ENCODE peak calls at places on chromosomes 5 and 9, in eight cellular contexts. One of them, this sample, is unnamed.

GRCh38 chr9:129160712-129161533 is 17.1 kb downstream of the IER5L start:
- DNase-seq in thyroid gland: no peak
- DNase-seq in right lobe of liver: no peak
- DNase-seq in breast epithelium: no peak
- DNase-seq in body of pancreas: no peak
- DNase-seq in Peyer's patch: no peak
- DNase-seq in prostate gland: no peak
- DNase-seq in tibial nerve: no peak
- DNase-seq in this sample: no peak

GRCh38 chr9:5041390-5042115 is 56.5 kb downstream of the JAK2 start:
- DNase-seq in body of pancreas: no peak
- DNase-seq in prostate gland: no peak
- DNase-seq in right lobe of liver: no peak
- DNase-seq in tibial nerve: no peak
- DNase-seq in breast epithelium: no peak
- DNase-seq in thyroid gland: no peak
- DNase-seq in Peyer's patch: peak; percentile 43
- DNase-seq in this sample: peak; percentile 19

GRCh38 chr5:120614512-120614911 is 150.4 kb downstream of the PRR16 start:
- DNase-seq in prostate gland: no peak
- DNase-seq in tibial nerve: no peak
- DNase-seq in Peyer's patch: no peak
- DNase-seq in breast epithelium: no peak
- DNase-seq in right lobe of liver: no peak
- DNase-seq in thyroid gland: no peak
- DNase-seq in body of pancreas: no peak
- DNase-seq in this sample: no peak

GRCh38 chr5:16924201-16924600 is 11.9 kb downstream of the MYO10 start:
- DNase-seq in prostate gland: no peak
- DNase-seq in right lobe of liver: no peak
- DNase-seq in body of pancreas: no peak
- DNase-seq in Peyer's patch: no peak
- DNase-seq in breast epithelium: no peak
- DNase-seq in thyroid gland: no peak
- DNase-seq in tibial nerve: no peak
- DNase-seq in this sample: no peak

GRCh38 chr5:149672701-149673455 is 57.2 kb upstream of the PPARGC1B start:
- DNase-seq in prostate gland: no peak
- DNase-seq in Peyer's patch: no peak
- DNase-seq in right lobe of liver: no peak
- DNase-seq in body of pancreas: no peak
- DNase-seq in tibial nerve: no peak
- DNase-seq in thyroid gland: no peak
- DNase-seq in breast epithelium: no peak
- DNase-seq in this sample: no peak

GRCh38 chr5:75588666-75589065 is 22.6 kb upstream of the ANKDD1B start:
- DNase-seq in Peyer's patch: no peak
- DNase-seq in tibial nerve: no peak
- DNase-seq in thyroid gland: no peak
- DNase-seq in prostate gland: no peak
- DNase-seq in body of pancreas: no peak
- DNase-seq in breast epithelium: no peak
- DNase-seq in right lobe of liver: no peak
- DNase-seq in this sample: no peak

GRCh38 chr5:150138551-150139265 is 16.9 kb downstream of the PDGFRB start:
- DNase-seq in prostate gland: peak; percentile 30
- DNase-seq in Peyer's patch: no peak
- DNase-seq in right lobe of liver: peak; percentile 87
- DNase-seq in breast epithelium: peak; percentile 57
- DNase-seq in tibial nerve: peak; percentile 55
- DNase-seq in body of pancreas: peak; percentile 21
- DNase-seq in thyroid gland: peak; percentile 63
- DNase-seq in this sample: peak; percentile 68

GRCh38 chr5:145362261-145362660 is 472.9 kb downstream of the PRELID2 start:
- DNase-seq in Peyer's patch: no peak
- DNase-seq in thyroid gland: no peak
- DNase-seq in body of pancreas: no peak
- DNase-seq in tibial nerve: no peak
- DNase-seq in right lobe of liver: no peak
- DNase-seq in breast epithelium: no peak
- DNase-seq in prostate gland: no peak
- DNase-seq in this sample: no peak

GRCh38 chr5:95794070-95794516 is 28.4 kb downstream of the GLRX start:
- DNase-seq in prostate gland: no peak
- DNase-seq in right lobe of liver: no peak
- DNase-seq in breast epithelium: no peak
- DNase-seq in thyroid gland: no peak
- DNase-seq in body of pancreas: no peak
- DNase-seq in Peyer's patch: no peak
- DNase-seq in tibial nerve: no peak
- DNase-seq in this sample: no peak

GRCh38 chr9:136831002-136831719 is 11.1 kb upstream of the AJM1 start:
- DNase-seq in tibial nerve: no peak
- DNase-seq in breast epithelium: no peak
- DNase-seq in thyroid gland: no peak
- DNase-seq in right lobe of liver: no peak
- DNase-seq in body of pancreas: no peak
- DNase-seq in Peyer's patch: no peak
- DNase-seq in prostate gland: no peak
- DNase-seq in this sample: no peak

GRCh38 chr9:136827794-136828473 is 14.3 kb upstream of the AJM1 start:
- DNase-seq in body of pancreas: no peak
- DNase-seq in right lobe of liver: peak; percentile 44
- DNase-seq in breast epithelium: no peak
- DNase-seq in thyroid gland: no peak
- DNase-seq in Peyer's patch: no peak
- DNase-seq in prostate gland: no peak
- DNase-seq in tibial nerve: no peak
- DNase-seq in this sample: peak; percentile 16

GRCh38 chr9:136828474-136829140 is 13.7 kb upstream of the AJM1 start:
- DNase-seq in body of pancreas: no peak
- DNase-seq in Peyer's patch: no peak
- DNase-seq in thyroid gland: no peak
- DNase-seq in right lobe of liver: no peak
- DNase-seq in breast epithelium: no peak
- DNase-seq in tibial nerve: no peak
- DNase-seq in prostate gland: no peak
- DNase-seq in this sample: no peak

GRCh38 chr9:136829981-136830885 is 12.0 kb upstream of the AJM1 start:
- DNase-seq in body of pancreas: no peak
- DNase-seq in right lobe of liver: peak; percentile 47
- DNase-seq in Peyer's patch: no peak
- DNase-seq in tibial nerve: no peak
- DNase-seq in breast epithelium: no peak
- DNase-seq in thyroid gland: peak; percentile 67
- DNase-seq in prostate gland: no peak
- DNase-seq in this sample: peak; percentile 54

DNA sequence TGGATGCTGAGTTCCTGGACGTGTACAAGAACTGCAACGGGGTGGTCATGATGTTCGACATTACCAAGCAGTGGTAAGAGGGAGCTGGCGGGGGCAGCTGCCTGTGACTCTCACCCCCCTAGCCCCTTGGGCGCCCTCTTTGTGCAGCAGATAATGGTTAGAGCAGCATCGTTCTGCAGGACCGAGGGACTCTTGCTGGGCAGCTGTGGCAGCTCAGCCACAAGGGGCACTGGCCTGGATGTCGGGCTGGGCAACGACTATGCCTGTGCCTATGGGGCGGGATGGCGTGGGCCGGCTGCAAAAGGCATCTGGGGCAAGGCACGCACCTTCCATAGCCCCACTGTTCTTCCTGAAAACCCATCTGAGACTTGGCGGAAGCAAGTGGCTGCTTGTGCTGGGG is 12.9 kb upstream of the AJM1 start:
- DNase-seq in breast epithelium: no peak
- DNase-seq in right lobe of liver: no peak
- DNase-seq in thyroid gland: no peak
- DNase-seq in prostate gland: no peak
- DNase-seq in tibial nerve: no peak
- DNase-seq in Peyer's patch: no peak
- DNase-seq in body of pancreas: no peak
- DNase-seq in this sample: no peak
- H3K36me3 ChIP-seq in breast epithelium: peaks cover 16% of the 10 kb centered on the region
- H3K36me3 ChIP-seq in right lobe of liver: peaks cover 35% of the 10 kb centered on the region
- H3K36me3 ChIP-seq in thyroid gland: peaks cover 50% of the 10 kb centered on the region
- H3K36me3 ChIP-seq in prostate gland: peaks cover 14% of the 10 kb centered on the region
- H3K36me3 ChIP-seq in tibial nerve: no peaks in the 10 kb centered on the region
- H3K36me3 ChIP-seq in Peyer's patch: no peaks in the 10 kb centered on the region
- H3K36me3 ChIP-seq in body of pancreas: no peaks in the 10 kb centered on the region
- H3K36me3 ChIP-seq in this sample: no peaks in the 10 kb centered on the region

GRCh38 chr9:114587345-114588149 is at the start of gene ATP6V1G1:
- DNase-seq in right lobe of liver: peak; percentile 99
- DNase-seq in breast epithelium: peak; percentile 100
- DNase-seq in Peyer's patch: peak; percentile 100
- DNase-seq in prostate gland: peak; percentile 99
- DNase-seq in body of pancreas: peak; percentile 100
- DNase-seq in thyroid gland: peak; percentile 100
- DNase-seq in tibial nerve: peak; percentile 100
- DNase-seq in this sample: peak; percentile 100

GRCh38 chr9:114590328-114590727 is 2.8 kb downstream of the ATP6V1G1 start:
- DNase-seq in thyroid gland: no peak
- DNase-seq in Peyer's patch: no peak
- DNase-seq in prostate gland: no peak
- DNase-seq in right lobe of liver: no peak
- DNase-seq in breast epithelium: no peak
- DNase-seq in tibial nerve: no peak
- DNase-seq in body of pancreas: no peak
- DNase-seq in this sample: no peak

GRCh38 chr9:114588150-114588663 is 638 bp downstream of the ATP6V1G1 start:
- DNase-seq in body of pancreas: peak; percentile 25
- DNase-seq in breast epithelium: no peak
- DNase-seq in prostate gland: no peak
- DNase-seq in right lobe of liver: no peak
- DNase-seq in thyroid gland: peak; percentile 18
- DNase-seq in tibial nerve: no peak
- DNase-seq in Peyer's patch: peak; percentile 51
- DNase-seq in this sample: no peak

GRCh38 chr9:114591206-114591853 is 3.8 kb downstream of the ATP6V1G1 start:
- DNase-seq in prostate gland: no peak
- DNase-seq in thyroid gland: no peak
- DNase-seq in breast epithelium: no peak
- DNase-seq in Peyer's patch: no peak
- DNase-seq in body of pancreas: no peak
- DNase-seq in right lobe of liver: no peak
- DNase-seq in tibial nerve: no peak
- DNase-seq in this sample: no peak

GRCh38 chr9:114588671-114589526 is 1.3 kb downstream of the ATP6V1G1 start:
- DNase-seq in right lobe of liver: no peak
- DNase-seq in prostate gland: no peak
- DNase-seq in thyroid gland: no peak
- DNase-seq in Peyer's patch: no peak
- DNase-seq in tibial nerve: no peak
- DNase-seq in body of pancreas: no peak
- DNase-seq in breast epithelium: no peak
- DNase-seq in this sample: no peak
- TF ChIP-seq POLR2A in right lobe of liver: peak; percentile 12
- TF ChIP-seq POLR2A in prostate gland: no peak
- TF ChIP-seq POLR2A in thyroid gland: no peak
- TF ChIP-seq POLR2A in Peyer's patch: no peak
- TF ChIP-seq POLR2A in tibial nerve: no peak
- TF ChIP-seq POLR2A in body of pancreas: no peak
- TF ChIP-seq POLR2A in breast epithelium: no peak
- TF ChIP-seq POLR2A in this sample: no peak

DNA sequence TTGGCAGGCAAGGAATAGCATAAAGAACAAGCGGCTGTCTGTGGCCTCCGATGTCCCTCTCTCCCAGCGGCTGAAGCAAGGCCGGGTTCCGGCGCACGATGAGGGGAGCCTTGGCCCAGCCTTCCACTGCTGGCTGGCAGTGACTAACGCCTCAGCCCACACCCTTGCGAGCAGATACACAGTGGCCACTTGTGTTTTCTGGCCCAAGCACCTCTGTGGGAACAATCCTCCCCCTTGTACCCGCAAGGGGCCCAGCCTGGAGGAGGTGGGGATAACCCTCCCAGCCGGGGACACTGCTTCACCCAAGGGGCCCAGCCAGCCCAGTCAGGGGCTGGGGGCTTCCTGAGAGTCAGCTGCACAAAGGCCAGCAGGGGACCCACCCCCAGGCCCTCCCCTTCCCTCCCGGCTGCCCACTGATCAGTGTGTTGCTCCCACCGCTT is 23.2 kb downstream of the STK10 start:
- DNase-seq in prostate gland: no peak
- DNase-seq in Peyer's patch: no peak
- DNase-seq in body of pancreas: no peak
- DNase-seq in thyroid gland: no peak
- DNase-seq in right lobe of liver: no peak
- DNase-seq in tibial nerve: peak; percentile 51
- DNase-seq in breast epithelium: no peak
- DNase-seq in this sample: no peak
- H3K36me3 ChIP-seq in prostate gland: no peaks in the 10 kb centered on the region
- H3K36me3 ChIP-seq in Peyer's patch: no peaks in the 10 kb centered on the region
- H3K36me3 ChIP-seq in body of pancreas: no peaks in the 10 kb centered on the region
- H3K36me3 ChIP-seq in thyroid gland: no peaks in the 10 kb centered on the region
- H3K36me3 ChIP-seq in right lobe of liver: no peaks in the 10 kb centered on the region
- H3K36me3 ChIP-seq in tibial nerve: no peaks in the 10 kb centered on the region
- H3K36me3 ChIP-seq in breast epithelium: no peaks in the 10 kb centered on the region
- H3K36me3 ChIP-seq in this sample: no peaks in the 10 kb centered on the region

GRCh38 chr9:87742813-87743428 is 17.0 kb downstream of the CTSL start:
- DNase-seq in thyroid gland: no peak
- DNase-seq in breast epithelium: no peak
- DNase-seq in prostate gland: no peak
- DNase-seq in body of pancreas: no peak
- DNase-seq in tibial nerve: no peak
- DNase-seq in right lobe of liver: no peak
- DNase-seq in Peyer's patch: no peak
- DNase-seq in this sample: no peak
- TF ChIP-seq POLR2A in thyroid gland: no peak
- TF ChIP-seq POLR2A in breast epithelium: no peak
- TF ChIP-seq POLR2A in prostate gland: no peak
- TF ChIP-seq POLR2A in body of pancreas: no peak
- TF ChIP-seq POLR2A in tibial nerve: no peak
- TF ChIP-seq POLR2A in right lobe of liver: no peak
- TF ChIP-seq POLR2A in Peyer's patch: no peak
- TF ChIP-seq POLR2A in this sample: no peak

DNA sequence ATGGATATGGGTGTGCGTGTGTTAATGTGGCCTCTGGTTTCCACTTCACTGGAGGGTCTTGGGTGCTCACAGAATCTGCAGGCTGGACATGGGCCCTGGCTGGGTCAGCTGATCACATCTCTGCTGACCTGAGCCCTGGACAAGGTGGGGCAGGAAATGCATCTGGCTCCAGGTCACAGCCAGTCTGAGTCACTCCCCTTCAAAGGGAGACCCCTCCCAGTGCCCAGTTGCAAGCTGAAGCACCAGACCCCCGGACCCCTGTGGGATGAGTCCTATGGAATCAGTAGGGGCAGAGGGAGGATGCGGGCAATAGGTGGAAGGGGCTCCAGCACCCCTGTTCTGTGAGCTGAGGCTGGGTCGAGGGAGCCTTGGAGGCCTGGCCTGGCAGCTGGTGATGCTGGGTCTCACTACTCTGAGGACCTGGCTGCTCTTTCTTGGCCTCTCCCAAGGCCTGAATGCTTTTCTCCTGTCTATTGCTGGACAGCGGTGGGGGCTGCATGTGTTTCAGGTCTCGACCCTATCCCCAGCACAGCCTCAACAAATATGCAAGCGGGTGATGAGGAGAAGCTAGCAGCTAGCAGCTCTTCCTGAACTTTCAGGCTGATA is 54.5 kb downstream of the PHF2 start:
- DNase-seq in right lobe of liver: no peak
- DNase-seq in tibial nerve: no peak
- DNase-seq in Peyer's patch: peak; percentile 34
- DNase-seq in thyroid gland: no peak
- DNase-seq in breast epithelium: no peak
- DNase-seq in prostate gland: no peak
- DNase-seq in body of pancreas: no peak
- DNase-seq in this sample: no peak
- H3K36me3 ChIP-seq in right lobe of liver: no peaks in the 10 kb centered on the region
- H3K36me3 ChIP-seq in tibial nerve: no peaks in the 10 kb centered on the region
- H3K36me3 ChIP-seq in Peyer's patch: no peaks in the 10 kb centered on the region
- H3K36me3 ChIP-seq in thyroid gland: peaks cover 5% of the 10 kb centered on the region
- H3K36me3 ChIP-seq in breast epithelium: no peaks in the 10 kb centered on the region
- H3K36me3 ChIP-seq in prostate gland: no peaks in the 10 kb centered on the region
- H3K36me3 ChIP-seq in body of pancreas: no peaks in the 10 kb centered on the region
- H3K36me3 ChIP-seq in this sample: peaks cover 53% of the 10 kb centered on the region